ENCODE peak calls at places on chromosomes 13 and 19, in seven cellular contexts. H, P, E, O, J, M and C are unnamed samples.

GRCh38 chr13:84810781-84811180 is 928.5 kb upstream of the SLITRK1 start:
- DNase-seq in H (no peak), P (no peak), E (no peak), O (no peak), J (no peak), M (no peak), C (no peak)

GRCh38 chr13:53141336-53141735 is 112.7 kb downstream of the OLFM4 start:
- DNase-seq in H (no peak), P (no peak), E (no peak), O (no peak), J (no peak), M (no peak), C (no peak)

GRCh38 chr13:109918179-109918651 is 131.8 kb upstream of the IRS2 start:
- DNase-seq in H (no peak), P (no peak), E (no peak), O (no peak), J (no peak), M (no peak), C (no peak)

GRCh38 chr13:99895999-99896695 is 75.4 kb downstream of the ZIC5 start:
- DNase-seq in H (peak), P (no peak), E (no peak), O (no peak), J (no peak), M (peak), C (no peak)

GRCh38 chr19:45499196-45500180 is 1.2 kb downstream of the PPM1N start:
- DNase-seq in H (peak), P (peak), E (no peak), O (no peak), J (no peak), M (peak), C (no peak)

GRCh38 chr19:29696045-29696682 is 18.9 kb downstream of the C19orf12 start:
- DNase-seq in H (no peak), P (no peak), E (no peak), O (no peak), J (no peak), M (no peak), C (no peak)

GRCh38 chr13:44093607-44094583 is 214.2 kb downstream of the LACC1 start:
- DNase-seq in H (no peak), P (no peak), E (no peak), O (no peak), J (no peak), M (no peak), C (no peak)

GRCh38 chr19:32599258-32599657 is 18.3 kb downstream of the PDCD5 start:
- DNase-seq in H (no peak), P (no peak), E (no peak), O (no peak), J (no peak), M (no peak), C (no peak)

GRCh38 chr13:25286308-25286968 is 850 bp downstream of the MTMR6 start:
- DNase-seq in H (no peak), P (no peak), E (peak), O (no peak), J (peak), M (peak), C (no peak)

GRCh38 chr19:12090807-12091206 is 26.3 kb downstream of the ZNF844 start:
- DNase-seq in H (peak), P (peak), E (peak), O (peak), J (peak), M (peak), C (peak)

GRCh38 chr13:113536461-113537110 is 46.1 kb upstream of the DCUN1D2 start:
- DNase-seq in H (no peak), P (no peak), E (no peak), O (no peak), J (no peak), M (no peak), C (no peak)

GRCh38 chr19:3250675-3251074 is 26.2 kb downstream of the CELF5 start:
- DNase-seq in H (peak), P (peak), E (no peak), O (no peak), J (peak), M (peak), C (no peak)

GRCh38 chr19:19474950-19475781 is 40.2 kb downstream of the TSSK6 start:
- DNase-seq in H (peak), P (no peak), E (no peak), O (no peak), J (no peak), M (no peak), C (no peak)

GRCh38 chr13:113584870-113585671 is 518 bp downstream of the TFDP1 start:
- DNase-seq in H (peak), P (peak), E (peak), O (no peak), J (no peak), M (peak), C (peak)

GRCh38 chr13:38849316-38849715 is 141.3 kb downstream of the STOML3 start:
- DNase-seq in H (no peak), P (no peak), E (no peak), O (no peak), J (no peak), M (no peak), C (no peak)

GRCh38 chr13:47188802-47189201 is 291.9 kb upstream of the HTR2A start:
- DNase-seq in H (no peak), P (no peak), E (no peak), O (no peak), J (no peak), M (no peak), C (no peak)

GRCh38 chr19:55042688-55043087 is 4.6 kb upstream of the GP6 start:
- DNase-seq in H (no peak), P (no peak), E (no peak), O (no peak), J (no peak), M (no peak), C (no peak)

GRCh38 chr19:8571006-8571411 is 6.2 kb downstream of the MYO1F start:
- DNase-seq in H (no peak), P (no peak), E (no peak), O (no peak), J (peak), M (no peak), C (no peak)

GRCh38 chr13:97131447-97131846 is 90.7 kb upstream of the MBNL2 start:
- DNase-seq in H (no peak), P (no peak), E (no peak), O (no peak), J (no peak), M (no peak), C (no peak)

GRCh38 chr13:40316301-40316700 is 350.1 kb downstream of the FOXO1 start:
- DNase-seq in H (no peak), P (no peak), E (no peak), O (no peak), J (no peak), M (no peak), C (no peak)

GRCh38 chr19:50311723-50312635 is 17.2 kb downstream of the KCNC3 start:
- DNase-seq in H (peak), P (peak), E (no peak), O (no peak), J (peak), M (peak), C (no peak)

GRCh38 chr13:98741741-98742435 is 10.6 kb downstream of the SLC15A1 start:
- DNase-seq in H (no peak), P (no peak), E (no peak), O (no peak), J (no peak), M (no peak), C (no peak)

GRCh38 chr13:93745884-93746283 is 519.3 kb downstream of the GPC6 start:
- DNase-seq in H (no peak), P (no peak), E (no peak), O (no peak), J (peak), M (no peak), C (no peak)

GRCh38 chr13:78100481-78100880 is 181.8 kb upstream of the EDNRB start:
- DNase-seq in H (no peak), P (no peak), E (no peak), O (no peak), J (no peak), M (no peak), C (no peak)

GRCh38 chr13:51291341-51291740 is 48.1 kb upstream of the SERPINE3 start:
- DNase-seq in H (peak), P (no peak), E (no peak), O (no peak), J (peak), M (no peak), C (no peak)

GRCh38 chr19:13051581-13052165 is 51.0 kb downstream of the LYL1 start:
- DNase-seq in H (peak), P (peak), E (no peak), O (no peak), J (peak), M (no peak), C (no peak)

DNA sequence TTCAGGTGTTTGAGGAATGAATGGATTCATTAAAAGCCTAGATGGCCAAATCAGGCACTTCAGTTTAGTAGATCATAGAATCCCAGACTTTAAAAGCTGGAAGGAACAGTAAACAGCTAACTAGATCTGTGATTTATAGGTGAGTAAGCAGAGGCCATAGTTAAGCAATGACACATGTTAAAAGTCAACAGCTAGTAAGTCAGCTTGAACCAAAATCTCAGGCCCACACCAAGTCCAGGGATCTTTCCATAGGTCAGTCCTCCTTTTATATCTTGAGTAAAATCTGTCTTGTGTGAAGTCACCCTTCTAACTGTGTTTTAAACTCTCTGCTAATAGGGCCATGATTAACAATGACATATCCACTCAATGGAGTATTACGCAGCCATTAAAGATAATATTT is 275.5 kb upstream of the SOX21 start:
- DNase-seq in H (no peak), P (no peak), E (no peak), O (no peak), J (no peak), M (no peak), C (no peak)
- TF ChIP-seq TAF1 in H (no peak), P (no peak), E (no peak), O (no peak), J (no peak), M (no peak), C (no peak)

DNA sequence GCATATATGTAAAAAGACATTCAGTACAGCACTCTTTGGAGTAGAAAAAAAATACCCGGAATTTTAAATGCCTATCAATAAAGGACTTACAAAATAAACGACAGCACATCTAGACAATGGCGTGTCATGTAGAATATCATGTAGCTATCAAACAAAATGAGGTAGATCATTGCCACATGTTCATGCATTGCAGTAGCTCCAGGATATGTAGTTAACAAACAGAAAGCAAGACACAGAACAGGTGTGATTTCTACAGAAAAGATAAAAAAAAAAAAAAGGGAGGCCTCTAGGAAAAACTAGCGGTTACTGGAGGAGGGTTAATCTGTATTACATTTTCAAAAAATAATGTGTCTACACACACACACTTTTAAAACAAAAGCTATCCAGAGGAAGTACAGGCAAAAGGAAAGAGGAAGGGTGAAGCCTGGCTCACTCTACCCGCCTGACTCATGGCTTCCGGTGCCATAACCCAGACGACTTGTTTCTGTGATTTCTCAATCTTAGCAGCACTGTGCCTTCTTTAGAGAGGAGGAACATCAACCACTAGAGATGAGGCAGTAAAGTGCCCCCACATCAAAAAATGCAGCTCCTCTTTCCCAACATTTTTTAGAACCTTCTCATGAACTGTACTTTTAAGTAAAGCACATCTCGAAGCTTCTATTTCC is 6.9 kb downstream of the KCTD12 start:
- DNase-seq in H (no peak), P (no peak), E (peak), O (peak), J (no peak), M (peak), C (peak)
- TF ChIP-seq TAF1 in H (no peak), P (no peak), E (no peak), O (no peak), J (no peak), M (no peak), C (no peak)

GRCh38 chr13:30715837-30716236 is 19.5 kb upstream of the ALOX5AP start:
- DNase-seq in H (no peak), P (no peak), E (no peak), O (no peak), J (no peak), M (no peak), C (no peak)

GRCh38 chr13:30722361-30722760 is 13.0 kb upstream of the ALOX5AP start:
- DNase-seq in H (no peak), P (no peak), E (no peak), O (no peak), J (no peak), M (no peak), C (no peak)

GRCh38 chr13:30720470-30720869 is 14.9 kb upstream of the ALOX5AP start:
- DNase-seq in H (no peak), P (no peak), E (no peak), O (peak), J (no peak), M (no peak), C (no peak)

GRCh38 chr13:30719521-30719914 is 15.8 kb upstream of the ALOX5AP start:
- DNase-seq in H (no peak), P (no peak), E (no peak), O (no peak), J (no peak), M (no peak), C (no peak)

DNA sequence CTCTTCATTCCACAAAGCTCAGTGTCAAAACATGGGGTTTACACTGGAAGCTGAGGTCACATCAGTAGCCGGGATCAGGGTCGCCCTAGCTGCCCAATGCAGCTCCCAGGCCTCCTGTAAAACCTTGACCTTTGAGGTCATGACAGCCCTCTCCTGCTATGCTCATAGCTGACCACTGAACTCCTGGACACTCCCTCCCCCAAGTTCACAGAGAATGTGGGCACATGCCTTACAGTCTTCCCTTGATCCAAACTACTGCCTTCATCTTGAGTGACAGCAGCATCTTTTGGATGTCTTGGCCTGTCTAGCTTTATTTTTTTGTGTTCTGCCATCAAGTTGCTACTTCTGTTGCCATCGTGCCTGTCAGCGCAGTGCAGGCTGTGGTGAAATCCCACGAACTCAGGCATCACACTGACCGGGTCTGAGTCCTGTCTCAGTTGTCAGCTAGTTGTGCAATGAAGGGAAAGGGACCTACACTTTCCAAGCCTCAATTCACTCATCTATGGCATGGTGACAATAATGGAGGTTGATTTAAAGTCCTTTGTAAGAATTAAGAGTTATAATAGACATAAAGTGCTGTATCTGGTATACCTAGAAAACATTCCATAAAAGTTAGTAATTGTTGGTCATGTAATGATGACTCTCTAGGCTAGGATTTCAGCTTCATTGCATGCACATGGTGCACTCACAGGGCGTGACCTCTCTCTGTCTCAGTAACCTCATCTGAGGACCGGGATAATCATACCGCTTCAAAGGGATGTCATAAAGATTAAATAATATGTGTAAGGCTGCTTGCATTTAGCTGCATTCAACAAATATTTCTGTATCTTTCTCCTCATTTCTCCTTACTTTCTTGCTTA is 16.5 kb upstream of the ALOX5AP start:
- DNase-seq in H (no peak), P (no peak), E (no peak), O (no peak), J (peak), M (no peak), C (no peak)
- TF ChIP-seq TAF1 in H (no peak), P (no peak), E (no peak), O (no peak), J (no peak), M (no peak), C (no peak)

GRCh38 chr19:47730521-47730889 is 14.8 kb upstream of the NOP53 start:
- DNase-seq in H (no peak), P (no peak), E (no peak), O (no peak), J (no peak), M (no peak), C (no peak)

GRCh38 chr19:47726467-47726866 is 13.2 kb downstream of the EHD2 start:
- DNase-seq in H (no peak), P (no peak), E (no peak), O (no peak), J (no peak), M (no peak), C (no peak)

GRCh38 chr19:47730910-47731309 is 14.4 kb upstream of the NOP53 start:
- DNase-seq in H (no peak), P (no peak), E (no peak), O (no peak), J (no peak), M (no peak), C (no peak)

GRCh38 chr19:47729799-47730520 is 15.4 kb upstream of the NOP53 start:
- DNase-seq in H (peak), P (peak), E (no peak), O (no peak), J (peak), M (peak), C (no peak)

GRCh38 chr19:47729468-47729798 is 15.9 kb upstream of the NOP53 start:
- DNase-seq in H (peak), P (peak), E (no peak), O (no peak), J (no peak), M (no peak), C (no peak)
- TF ChIP-seq TAF1 in H (no peak), P (peak), E (no peak), O (no peak), J (no peak), M (no peak), C (no peak)

DNA sequence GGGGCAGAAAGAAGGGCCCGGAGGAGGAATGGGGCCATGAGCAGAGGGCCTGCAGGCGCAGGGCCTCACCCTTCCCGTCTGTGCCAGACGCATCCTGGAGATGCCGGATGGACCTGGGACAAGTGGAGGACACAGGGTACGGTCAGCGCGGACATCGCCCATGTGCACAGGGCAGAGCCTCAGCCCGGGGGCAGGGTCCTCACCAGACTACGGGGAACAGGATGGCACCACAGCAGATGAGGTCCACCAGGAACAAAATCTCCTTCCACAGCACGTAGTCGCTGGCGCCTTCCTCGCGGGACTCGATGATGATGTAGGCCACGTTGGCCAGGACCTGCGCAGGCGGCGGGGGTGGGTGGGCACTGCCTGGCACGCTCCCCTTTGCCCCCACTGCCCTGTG is 5.6 kb downstream of the GPR108 start:
- DNase-seq in H (no peak), P (no peak), E (no peak), O (no peak), J (no peak), M (peak), C (no peak)
- TF ChIP-seq TAF1 in H (no peak), P (no peak), E (no peak), O (no peak), J (no peak), M (no peak), C (no peak)

DNA sequence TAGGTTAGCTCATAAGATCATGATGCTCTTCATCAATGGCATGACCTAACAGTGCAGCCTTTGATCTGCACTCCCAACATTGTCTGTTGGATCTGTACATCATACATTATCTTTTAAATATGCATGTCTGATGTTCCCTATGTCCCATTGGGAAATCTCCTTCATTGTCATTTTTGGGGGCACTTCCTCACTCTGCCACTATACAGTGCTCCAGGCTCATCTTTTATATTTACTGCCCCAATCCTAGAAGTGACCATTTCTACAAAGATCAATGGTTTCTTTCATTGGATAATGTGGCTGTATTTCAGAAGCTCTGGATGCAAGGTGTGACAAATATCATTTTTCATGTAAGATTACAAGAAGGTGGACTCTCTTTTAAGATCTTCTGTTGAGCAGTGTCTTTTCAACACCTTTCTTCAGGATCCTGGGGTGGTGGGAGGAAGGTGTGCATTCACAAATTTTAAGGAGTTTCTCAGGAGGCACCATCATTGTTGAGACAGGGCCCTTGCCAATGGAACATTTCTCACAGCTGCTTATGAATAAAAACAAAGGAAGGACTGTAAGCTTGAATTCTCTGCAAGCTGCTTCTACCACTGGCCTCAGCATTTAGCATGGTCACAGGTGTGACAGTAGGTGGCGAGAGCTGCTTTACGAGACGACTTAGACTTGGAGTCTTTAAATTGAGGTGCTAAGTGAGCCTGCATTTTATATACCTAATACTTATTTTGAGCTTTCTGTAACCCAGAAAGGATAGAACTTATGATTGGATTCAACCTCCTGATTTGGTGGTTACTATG is 403.0 kb downstream of the LMO7 start:
- DNase-seq in H (no peak), P (no peak), E (no peak), O (no peak), J (no peak), M (no peak), C (no peak)
- TF ChIP-seq TAF1 in H (no peak), P (no peak), E (no peak), O (no peak), J (no peak), M (no peak), C (no peak)

GRCh38 chr19:37362733-37363132 is 8.2 kb upstream of the ZNF527 start:
- DNase-seq in H (peak), P (peak), E (no peak), O (no peak), J (peak), M (peak), C (no peak)

DNA sequence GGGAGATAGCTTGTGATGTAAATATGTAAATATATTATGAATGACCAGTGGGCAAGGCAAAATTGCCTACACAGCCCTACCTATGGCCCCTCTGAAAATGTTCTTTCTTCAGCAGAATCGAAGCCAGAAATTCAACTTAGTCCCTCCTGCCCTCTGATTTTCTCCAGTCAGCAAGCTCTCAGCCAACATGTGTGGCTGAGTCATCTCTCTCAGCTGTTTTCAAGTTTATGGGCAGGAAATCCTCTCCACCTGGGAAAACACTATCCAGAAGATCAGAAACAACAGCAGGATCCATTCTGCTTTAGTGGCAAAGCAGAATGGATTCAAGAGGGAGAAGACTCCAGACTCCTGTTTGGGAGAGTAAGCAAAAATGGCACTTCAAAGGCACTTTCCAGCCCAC is 8.9 kb upstream of the ZNF527 start:
- DNase-seq in H (no peak), P (no peak), E (no peak), O (no peak), J (no peak), M (no peak), C (no peak)
- TF ChIP-seq TAF1 in H (no peak), P (no peak), E (no peak), O (no peak), J (no peak), M (no peak), C (no peak)